ENCODE peak calls at places on chromosomes 16 and 17, in five cellular contexts. One of them, this sample, is unnamed. For H3K4me1, the result is how much of the 10 kb centered on the place peaks cover.

GRCh38 chr17:57735707-57736106 is 9.4 kb downstream of the CCDC182 start:
- DNase-seq in heart right ventricle: no peak
- DNase-seq in uterus: no peak
- DNase-seq in transverse colon: no peak
- DNase-seq in A549: peak
- DNase-seq in this sample: no peak

GRCh38 chr16:47779201-47780016 is 318.3 kb downstream of the PHKB start:
- DNase-seq in A549: no peak
- DNase-seq in transverse colon: no peak
- DNase-seq in heart right ventricle: peak
- DNase-seq in uterus: no peak
- DNase-seq in this sample: peak

GRCh38 chr17:76968707-76969597 is 100.7 kb downstream of the MGAT5B start:
- DNase-seq in A549: no peak
- DNase-seq in uterus: no peak
- DNase-seq in transverse colon: peak
- DNase-seq in heart right ventricle: no peak
- DNase-seq in this sample: no peak

GRCh38 chr17:49022391-49022941 is 25.3 kb downstream of the IGF2BP1 start:
- DNase-seq in A549: peak
- DNase-seq in transverse colon: no peak
- DNase-seq in uterus: no peak
- DNase-seq in heart right ventricle: no peak
- DNase-seq in this sample: no peak

GRCh38 chr17:36825113-36825955 is 111.9 kb upstream of the LHX1 start:
- DNase-seq in uterus: no peak
- DNase-seq in transverse colon: no peak
- DNase-seq in A549: no peak
- DNase-seq in heart right ventricle: no peak
- DNase-seq in this sample: no peak

GRCh38 chr16:50137268-50137667 is 15.8 kb upstream of the TENT4B start:
- DNase-seq in uterus: no peak
- DNase-seq in heart right ventricle: no peak
- DNase-seq in A549: no peak
- DNase-seq in transverse colon: no peak
- DNase-seq in this sample: no peak

GRCh38 chr17:50618941-50619340 is 15.7 kb upstream of the ABCC3 start:
- DNase-seq in transverse colon: no peak
- DNase-seq in heart right ventricle: no peak
- DNase-seq in uterus: no peak
- DNase-seq in A549: no peak
- DNase-seq in this sample: no peak

GRCh38 chr17:5840811-5841446 is 229.2 kb upstream of the WSCD1 start:
- DNase-seq in A549: no peak
- DNase-seq in transverse colon: no peak
- DNase-seq in heart right ventricle: no peak
- DNase-seq in uterus: no peak
- DNase-seq in this sample: no peak

GRCh38 chr16:2468142-2468724 is 2.9 kb upstream of the NTN3 start:
- DNase-seq in A549: peak
- DNase-seq in heart right ventricle: no peak
- DNase-seq in uterus: no peak
- DNase-seq in transverse colon: no peak
- DNase-seq in this sample: no peak

GRCh38 chr16:2966803-2967184 is 2.4 kb upstream of the PAQR4 start:
- DNase-seq in A549: no peak
- DNase-seq in transverse colon: peak
- DNase-seq in heart right ventricle: no peak
- DNase-seq in uterus: no peak
- DNase-seq in this sample: peak

GRCh38 chr17:21014498-21014897 is 28.3 kb downstream of the USP22 start:
- DNase-seq in heart right ventricle: no peak
- DNase-seq in uterus: no peak
- DNase-seq in A549: no peak
- DNase-seq in transverse colon: no peak
- DNase-seq in this sample: no peak

GRCh38 chr17:63519972-63520882 is 2.9 kb upstream of the KCNH6 start:
- DNase-seq in A549: peak
- DNase-seq in heart right ventricle: no peak
- DNase-seq in transverse colon: peak
- DNase-seq in uterus: no peak
- DNase-seq in this sample: no peak

GRCh38 chr17:57366558-57367351 is 110.4 kb downstream of the MSI2 start:
- DNase-seq in A549: no peak
- DNase-seq in heart right ventricle: no peak
- DNase-seq in uterus: no peak
- DNase-seq in transverse colon: no peak
- DNase-seq in this sample: no peak

GRCh38 chr16:51175081-51175480 is 24.0 kb upstream of the SALL1 start:
- DNase-seq in heart right ventricle: no peak
- DNase-seq in uterus: no peak
- DNase-seq in transverse colon: no peak
- DNase-seq in A549: no peak
- DNase-seq in this sample: no peak

GRCh38 chr17:79878346-79878745 is 39.1 kb upstream of the CBX4 start:
- DNase-seq in A549: no peak
- DNase-seq in uterus: no peak
- DNase-seq in heart right ventricle: no peak
- DNase-seq in transverse colon: no peak
- DNase-seq in this sample: no peak

GRCh38 chr17:32659419-32659842 is 172.6 kb downstream of the CDK5R1 start:
- DNase-seq in heart right ventricle: peak
- DNase-seq in A549: peak
- DNase-seq in uterus: peak
- DNase-seq in transverse colon: peak
- DNase-seq in this sample: peak

GRCh38 chr17:79691931-79692330 is 38.8 kb upstream of the ENPP7 start:
- DNase-seq in transverse colon: no peak
- DNase-seq in uterus: peak
- DNase-seq in A549: no peak
- DNase-seq in heart right ventricle: peak
- DNase-seq in this sample: no peak

DNA sequence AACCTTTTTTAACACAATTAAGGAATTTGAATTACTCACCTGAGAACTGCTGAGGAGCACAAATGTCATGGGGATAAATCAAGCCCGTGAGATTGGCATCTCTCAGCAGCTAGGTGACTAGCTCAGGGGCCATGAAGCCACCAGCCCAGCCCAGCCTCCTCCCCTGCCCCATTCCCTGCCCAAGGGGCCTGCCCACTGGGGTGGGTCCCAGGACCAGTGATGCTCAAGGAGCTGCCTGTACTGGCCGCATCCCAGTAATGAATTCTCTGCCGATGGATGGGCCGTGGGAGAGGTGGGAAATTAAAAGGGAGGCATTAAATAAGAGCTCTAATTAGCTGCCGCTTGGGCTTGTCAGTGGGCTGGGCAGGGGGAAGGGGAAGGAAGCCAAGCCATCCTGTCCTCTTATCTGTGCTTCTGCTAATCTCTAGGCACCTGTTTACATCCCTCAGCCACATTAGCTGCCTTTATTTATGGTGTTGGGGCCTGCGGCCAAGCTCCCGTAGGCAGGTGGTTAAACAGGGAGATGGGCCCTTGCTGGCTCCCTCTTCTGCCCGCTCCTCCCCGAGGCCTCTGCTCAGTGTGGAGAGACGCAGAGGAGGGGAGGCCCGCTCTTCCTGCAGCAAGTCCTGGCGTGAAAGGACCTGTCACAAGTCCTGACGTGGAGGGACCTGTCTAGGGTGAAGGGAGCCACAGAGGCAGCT is 48.8 kb downstream of the PIPOX start:
- DNase-seq in A549: no peak
- DNase-seq in transverse colon: no peak
- DNase-seq in uterus: no peak
- DNase-seq in heart right ventricle: no peak
- DNase-seq in this sample: no peak
- H3K4me1 ChIP-seq in A549: under half
- H3K4me1 ChIP-seq in transverse colon: under half
- H3K4me1 ChIP-seq in uterus: under half
- H3K4me1 ChIP-seq in heart right ventricle: under half
- H3K4me1 ChIP-seq in this sample: under half

DNA sequence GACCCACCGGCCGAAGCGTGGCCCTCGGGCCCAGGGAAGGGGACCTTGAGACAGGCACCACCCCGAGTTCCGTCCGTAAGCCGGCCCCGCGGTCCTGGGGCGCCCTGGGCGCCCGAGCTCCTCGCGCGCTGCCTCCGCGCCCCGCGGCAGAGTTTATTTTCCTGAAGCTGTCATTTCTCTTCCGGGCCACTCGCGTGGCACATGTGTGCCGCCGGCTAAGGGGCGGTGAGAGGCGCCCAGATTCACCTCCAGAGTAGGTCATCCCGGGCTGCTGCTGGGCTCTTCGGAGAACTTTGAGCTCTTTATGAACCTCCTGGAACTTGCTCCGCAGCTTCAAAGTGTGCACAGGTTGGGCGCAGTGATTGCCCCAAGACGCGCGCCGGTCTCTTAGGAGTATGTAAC is 489 bp downstream of the ZC3H18 start:
- DNase-seq in transverse colon: peak
- DNase-seq in uterus: no peak
- DNase-seq in A549: no peak
- DNase-seq in heart right ventricle: no peak
- DNase-seq in this sample: peak
- H3K4me1 ChIP-seq in transverse colon: under half
- H3K4me1 ChIP-seq in uterus: under half
- H3K4me1 ChIP-seq in A549: under half
- H3K4me1 ChIP-seq in heart right ventricle: under half
- H3K4me1 ChIP-seq in this sample: under half

GRCh38 chr17:81039854-81040758 is 5.2 kb downstream of the BAIAP2 start:
- DNase-seq in heart right ventricle: no peak
- DNase-seq in A549: no peak
- DNase-seq in transverse colon: no peak
- DNase-seq in uterus: peak
- DNase-seq in this sample: no peak

GRCh38 chr17:81037783-81038733 is 3.1 kb downstream of the BAIAP2 start:
- DNase-seq in uterus: no peak
- DNase-seq in A549: no peak
- DNase-seq in transverse colon: no peak
- DNase-seq in heart right ventricle: no peak
- DNase-seq in this sample: peak

GRCh38 chr17:81040791-81041337 is 5.9 kb downstream of the BAIAP2 start:
- DNase-seq in heart right ventricle: no peak
- DNase-seq in uterus: no peak
- DNase-seq in transverse colon: no peak
- DNase-seq in A549: peak
- DNase-seq in this sample: peak

GRCh38 chr17:81037026-81037782 is 2.3 kb downstream of the BAIAP2 start:
- DNase-seq in uterus: no peak
- DNase-seq in transverse colon: no peak
- DNase-seq in A549: no peak
- DNase-seq in heart right ventricle: peak
- DNase-seq in this sample: peak

DNA sequence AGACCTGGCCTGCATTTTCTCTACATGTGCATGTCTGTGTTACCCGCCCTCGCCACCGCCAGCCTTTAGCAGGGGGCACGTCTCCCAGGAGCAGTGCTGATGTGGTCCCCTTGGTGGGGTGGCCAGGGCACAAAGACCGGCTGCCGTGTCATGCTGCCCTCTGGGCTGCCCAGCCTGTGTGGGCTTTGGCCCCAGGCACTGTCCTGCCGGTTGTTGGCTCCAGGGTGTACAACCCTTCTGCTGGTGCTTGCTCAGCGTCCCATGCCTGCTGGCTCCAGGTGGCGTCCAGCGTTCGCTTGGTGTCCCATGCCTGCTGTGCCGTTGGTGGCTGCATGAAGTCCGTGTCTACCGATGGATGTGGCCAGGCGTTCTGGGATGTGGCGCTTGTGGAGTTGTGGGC is 4.1 kb downstream of the BAIAP2 start:
- DNase-seq in transverse colon: no peak
- DNase-seq in heart right ventricle: no peak
- DNase-seq in A549: no peak
- DNase-seq in uterus: no peak
- DNase-seq in this sample: no peak
- H3K4me1 ChIP-seq in transverse colon: half or more
- H3K4me1 ChIP-seq in heart right ventricle: half or more
- H3K4me1 ChIP-seq in A549: under half
- H3K4me1 ChIP-seq in uterus: under half
- H3K4me1 ChIP-seq in this sample: half or more

GRCh38 chr16:82605076-82605475 is 21.7 kb upstream of the CDH13 start:
- DNase-seq in A549: no peak
- DNase-seq in transverse colon: no peak
- DNase-seq in uterus: no peak
- DNase-seq in heart right ventricle: no peak
- DNase-seq in this sample: no peak
- H3K4me1 ChIP-seq in A549: under half
- H3K4me1 ChIP-seq in transverse colon: under half
- H3K4me1 ChIP-seq in uterus: under half
- H3K4me1 ChIP-seq in heart right ventricle: under half
- H3K4me1 ChIP-seq in this sample: under half

DNA sequence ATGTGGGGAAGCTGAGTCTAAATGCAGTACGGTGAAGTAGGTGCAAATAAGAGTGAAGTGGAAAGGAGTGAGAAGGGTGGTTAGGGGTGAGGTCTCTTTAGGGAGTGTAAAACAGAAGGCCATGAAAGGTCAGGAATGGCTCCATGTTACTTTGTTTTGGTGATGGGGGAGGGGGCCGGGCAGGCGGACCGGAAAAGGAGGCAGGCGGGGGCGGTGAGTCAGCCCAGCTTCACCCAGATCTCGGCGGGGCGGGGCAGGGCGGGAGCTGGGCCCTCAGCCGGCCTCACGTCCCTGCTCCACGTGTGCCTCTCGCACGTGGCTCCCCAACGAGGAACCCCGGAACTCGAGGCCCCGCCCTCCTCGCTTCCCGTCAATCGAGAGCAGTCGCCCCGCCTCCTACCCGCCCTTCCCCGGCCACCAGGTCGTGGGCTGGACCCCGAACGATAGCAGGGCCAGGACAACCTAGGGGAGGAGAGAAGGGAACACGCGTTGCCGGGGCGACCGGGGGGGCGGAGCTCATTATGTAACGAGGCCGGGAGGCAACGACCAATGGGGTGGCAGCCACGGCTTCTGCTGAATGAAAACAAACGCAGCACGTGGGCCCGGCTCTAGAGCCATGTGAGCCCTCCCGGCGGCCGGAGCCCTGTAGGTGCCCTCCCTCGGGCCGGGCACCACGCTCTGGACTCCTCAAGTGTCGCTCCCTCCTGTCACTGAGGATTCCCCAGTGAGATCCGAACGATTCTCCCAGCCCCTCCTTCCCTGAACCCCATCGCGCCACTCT is 1.4 kb downstream of the NR1D1 start:
- DNase-seq in uterus: peak
- DNase-seq in heart right ventricle: peak
- DNase-seq in A549: peak
- DNase-seq in transverse colon: peak
- DNase-seq in this sample: peak
- H3K4me1 ChIP-seq in uterus: under half
- H3K4me1 ChIP-seq in heart right ventricle: half or more
- H3K4me1 ChIP-seq in A549: half or more
- H3K4me1 ChIP-seq in transverse colon: half or more
- H3K4me1 ChIP-seq in this sample: half or more

GRCh38 chr17:81046770-81047359 is 11.9 kb downstream of the BAIAP2 start:
- DNase-seq in uterus: no peak
- DNase-seq in heart right ventricle: no peak
- DNase-seq in transverse colon: no peak
- DNase-seq in A549: no peak
- DNase-seq in this sample: no peak
- H3K4me1 ChIP-seq in uterus: under half
- H3K4me1 ChIP-seq in heart right ventricle: half or more
- H3K4me1 ChIP-seq in transverse colon: half or more
- H3K4me1 ChIP-seq in A549: under half
- H3K4me1 ChIP-seq in this sample: under half

This sample was measured in adrenal gland.